ENCODE peak calls at places on chromosomes 12 and 14, in ten cellular contexts. B, A, Y, P, J, K, D, N, Z and C are unnamed samples.

GRCh38 chr12:67929373-67929772 is 59.9 kb upstream of the IFNG-AS1 start:
- DNase-seq in A (no peak), B (no peak), K (peak), D (no peak), Y (no peak), J (no peak), P (no peak), Z (no peak), N (no peak), C (peak)

GRCh38 chr14:23863836-23864235 is 89.7 kb upstream of the DHRS4 start:
- DNase-seq in Z (no peak), P (no peak), Y (no peak), D (no peak), A (no peak), J (no peak), B (no peak), K (no peak), N (no peak), C (no peak)

GRCh38 chr12:85057370-85057963 is 21.3 kb downstream of the LRRIQ1 start:
- DNase-seq in D (no peak), N (no peak), Z (no peak), P (no peak), J (peak), K (peak), Y (peak), A (no peak), B (peak), C (peak)

GRCh38 chr12:9133243-9133938 is 17.7 kb upstream of the A2M start:
- DNase-seq in A (no peak), P (no peak), Y (no peak), K (no peak), D (no peak), J (no peak), N (no peak), Z (no peak), B (no peak), C (no peak)

GRCh38 chr12:94571556-94571955 is 78.8 kb downstream of the TMCC3 start:
- DNase-seq in B (peak), J (peak), P (no peak), Z (no peak), N (no peak), K (peak), Y (peak), A (peak), D (no peak), C (peak)

GRCh38 chr12:93500667-93501066 is 33.4 kb downstream of the MRPL42 start:
- DNase-seq in N (no peak), Y (no peak), K (no peak), P (no peak), B (no peak), A (no peak), J (no peak), D (no peak), Z (no peak), C (no peak)

GRCh38 chr14:60951781-60952435 is 29.0 kb downstream of the TRMT5 start:
- DNase-seq in D (no peak), N (no peak), J (no peak), Z (no peak), Y (no peak), K (no peak), B (peak), P (no peak), A (no peak), C (no peak)

GRCh38 chr12:50555471-50555885 is 50.7 kb downstream of the DIP2B start:
- DNase-seq in A (no peak), Z (no peak), D (no peak), B (no peak), J (no peak), N (no peak), P (no peak), Y (no peak), K (no peak), C (no peak)

GRCh38 chr12:113285679-113286645 is 48.9 kb downstream of the SLC8B1 start:
- DNase-seq in N (no peak), B (no peak), D (no peak), K (no peak), J (no peak), Y (no peak), Z (no peak), P (no peak), A (no peak), C (no peak)

DNA sequence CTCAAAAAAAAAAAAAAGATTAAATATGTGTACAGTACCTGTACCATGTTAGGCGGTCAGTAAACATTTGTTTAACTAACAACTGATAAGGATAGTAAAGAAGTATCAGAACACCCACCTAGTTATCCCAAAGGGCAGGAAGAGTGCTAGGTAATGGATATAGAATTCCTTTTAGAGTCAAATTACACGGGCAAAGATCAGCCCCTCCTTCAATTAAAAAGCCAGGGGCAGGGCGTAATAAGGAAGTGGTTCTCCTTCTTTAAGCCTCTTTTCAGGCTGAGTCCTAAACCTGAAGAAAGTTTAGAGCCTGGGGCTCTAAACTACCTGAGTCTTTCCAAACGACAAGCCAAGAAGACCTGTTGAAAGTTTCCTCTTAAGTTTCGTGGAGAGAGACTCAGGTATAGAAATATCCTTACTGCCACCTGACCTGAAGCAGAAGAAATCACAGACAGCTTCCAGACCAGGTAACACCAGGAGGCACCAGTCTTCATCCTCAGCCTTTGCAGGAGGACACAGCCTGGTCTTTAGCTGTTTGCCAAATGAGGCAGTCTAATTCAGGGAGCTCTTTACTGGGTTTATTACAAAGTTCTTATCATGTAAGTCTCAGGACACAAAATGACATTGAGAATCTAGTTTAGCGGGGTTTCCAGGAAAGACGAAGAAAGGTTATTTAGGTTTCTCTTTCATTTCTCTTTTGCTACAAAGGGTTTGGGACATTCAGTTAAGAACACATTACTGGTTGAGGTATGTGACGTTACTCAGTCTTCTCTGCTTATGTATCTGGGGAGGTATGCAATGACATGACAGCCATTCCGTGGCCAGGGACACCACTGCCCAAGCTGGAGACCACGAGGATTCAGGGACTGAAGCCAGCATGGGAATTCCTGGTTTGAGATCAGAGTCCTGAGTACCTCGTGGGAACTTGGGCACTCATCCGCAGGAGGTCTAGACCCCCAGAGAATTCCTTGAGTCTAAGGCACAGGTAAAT is at the start of gene BCL2L14:
- DNase-seq in A (no peak), D (no peak), Z (no peak), B (peak), J (no peak), P (no peak), K (peak), Y (peak), N (no peak), C (peak)
- TF ChIP-seq CTCF in A (no peak), D (no peak), Z (no peak), B (no peak), J (no peak), P (no peak), K (peak), Y (no peak), N (no peak), C (peak)

GRCh38 chr12:12716151-12716844 is 870 bp upstream of the CDKN1B start:
- DNase-seq in Z (no peak), N (no peak), B (peak), J (no peak), Y (no peak), A (no peak), D (no peak), P (no peak), K (peak), C (peak)

GRCh38 chr12:12713932-12714275 is 3.3 kb upstream of the CDKN1B start:
- DNase-seq in D (no peak), Z (no peak), Y (no peak), J (no peak), B (no peak), K (no peak), P (no peak), N (no peak), A (no peak), C (no peak)

GRCh38 chr12:12715459-12716150 is 1.6 kb upstream of the CDKN1B start:
- DNase-seq in J (peak), K (peak), B (peak), D (no peak), A (no peak), P (no peak), N (no peak), Z (no peak), Y (peak), C (peak)

GRCh38 chr12:12715128-12715458 is 2.1 kb upstream of the CDKN1B start:
- DNase-seq in P (no peak), D (no peak), Z (no peak), B (no peak), J (no peak), K (no peak), A (no peak), N (no peak), Y (no peak), C (peak)

DNA sequence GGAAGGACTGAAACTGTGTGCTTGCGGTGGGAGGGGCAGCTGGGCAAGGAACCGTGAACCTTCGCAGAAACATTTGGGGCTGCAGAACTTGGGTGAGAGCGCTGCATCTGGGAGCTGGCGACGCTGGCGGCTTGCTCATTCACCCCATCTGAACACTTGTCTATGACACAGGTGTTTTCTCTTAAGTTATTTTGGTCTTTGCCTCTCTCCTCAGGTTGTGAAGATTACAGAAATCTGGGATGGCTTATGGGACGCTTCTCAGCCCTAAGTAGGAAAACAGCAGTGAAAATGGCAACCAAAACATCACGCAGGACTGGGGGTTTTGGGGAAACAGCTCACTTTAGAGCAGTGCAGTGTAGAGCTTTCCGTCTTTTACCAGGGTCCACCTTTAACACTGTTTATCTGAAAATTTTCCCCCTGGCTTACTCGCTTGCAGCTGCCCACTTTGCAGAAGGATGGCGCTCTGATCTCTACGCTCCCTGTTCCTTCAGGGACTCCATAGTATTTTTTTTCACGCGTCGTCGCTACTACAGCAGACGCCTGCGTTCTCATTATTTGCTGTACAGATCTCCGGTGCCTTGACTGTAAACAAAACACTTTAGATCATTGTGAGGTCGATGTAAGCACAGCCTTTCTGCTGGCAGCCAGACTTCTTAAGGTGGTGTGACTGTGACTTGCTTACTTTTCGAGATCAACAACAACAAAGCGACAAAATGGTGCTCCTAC is 2.7 kb upstream of the CDKN1B start:
- DNase-seq in A (peak), Z (no peak), N (no peak), Y (peak), D (no peak), P (no peak), J (peak), K (peak), B (peak), C (peak)
- H3K4me3 ChIP-seq in A (peak), Z (peak), N (peak), Y (peak), D (peak), P (peak), J (peak), K (peak), B (peak), C (peak)

DNA sequence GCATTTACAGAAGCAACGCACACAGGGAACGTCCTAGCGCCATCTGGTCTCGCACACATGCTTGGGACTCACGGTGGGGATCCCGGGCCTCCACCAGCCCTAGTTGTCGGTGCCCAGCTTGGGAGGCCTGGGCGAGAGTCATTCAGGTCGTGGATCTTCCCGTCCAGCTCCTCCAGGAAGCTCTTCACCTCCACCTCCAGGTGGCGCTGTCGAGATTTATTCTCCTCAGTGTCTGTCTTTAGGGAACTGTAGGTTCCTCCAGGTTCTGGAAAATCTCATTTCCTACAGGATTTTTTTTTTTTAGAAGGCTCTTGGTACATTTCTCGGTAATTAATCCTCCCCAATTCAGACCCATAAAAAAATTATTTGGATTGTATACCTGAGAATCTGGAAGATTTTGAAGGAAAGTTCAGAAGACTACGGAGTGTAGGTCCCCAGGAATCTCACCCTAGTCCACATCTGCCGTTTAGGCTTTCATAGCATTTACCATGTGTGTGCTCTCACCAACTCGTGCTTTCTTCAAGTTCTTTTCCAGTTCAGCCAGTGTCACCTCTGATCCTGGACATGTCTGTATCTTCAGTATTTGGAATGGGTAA is 910.0 kb downstream of the TMEM121 start:
- DNase-seq in D (no peak), P (no peak), N (no peak), Y (peak), K (no peak), J (peak), B (no peak), Z (no peak), A (no peak), C (no peak)
- TF ChIP-seq CTCF in D (no peak), P (no peak), N (no peak), Y (peak), K (no peak), J (no peak), B (no peak), Z (peak), A (no peak), C (no peak)

GRCh38 chr12:52903855-52904508 is 894 bp downstream of the KRT8 start:
- DNase-seq in K (peak), A (peak), Y (no peak), Z (no peak), P (no peak), D (no peak), J (peak), N (peak), B (peak), C (no peak)
- H3K4me3 ChIP-seq in K (peak), A (peak), Y (peak), Z (peak), P (peak), D (peak), J (no peak), N (peak), B (no peak), C (peak)